ENCODE peak calls at places on chromosomes 1 and 21, in five cellular contexts. H is psoas muscle; W is CD8-positive, alpha-beta memory T cell; J is BE2C; D is CD4-positive, alpha-beta T cell. B is an unnamed sample. For H3K9me3, the result is how much of the 10 kb centered on the place peaks cover.

GRCh38 chr1:64920936-64921589 is 45.3 kb downstream of the JAK1 start:
- DNase-seq in J (no peak), D (no peak), W (no peak), H (no peak), B (no peak)

GRCh38 chr1:43274804-43275180 is 5.0 kb downstream of the TMEM125 start:
- DNase-seq in D (no peak), W (no peak), J (no peak), H (no peak), B (no peak)

GRCh38 chr1:203534526-203534925 is 40.6 kb downstream of the OPTC start:
- DNase-seq in W (no peak), H (peak), J (no peak), D (no peak), B (peak)

GRCh38 chr1:68149907-68150306 is 82.4 kb downstream of the WLS start:
- DNase-seq in J (no peak), W (no peak), H (no peak), D (no peak), B (no peak)

GRCh38 chr1:172107261-172107820 is 266.0 kb downstream of the DNM3 start:
- DNase-seq in W (no peak), H (no peak), D (no peak), J (no peak), B (no peak)

GRCh38 chr1:55478742-55479141 is 263.6 kb upstream of the USP24 start:
- DNase-seq in J (no peak), H (no peak), D (no peak), W (no peak), B (no peak)

GRCh38 chr1:164675342-164675904 is 116.4 kb downstream of the PBX1 start:
- DNase-seq in D (no peak), W (no peak), J (no peak), H (no peak), B (no peak)

GRCh38 chr1:152347116-152347728 is 12.6 kb downstream of the FLG2 start:
- DNase-seq in J (peak), D (peak), W (peak), H (no peak), B (no peak)

GRCh38 chr1:205976708-205977107 is 26.5 kb downstream of the RAB7B start:
- DNase-seq in J (peak), D (no peak), H (peak), W (no peak), B (peak)

GRCh38 chr1:20867062-20867461 is 80.0 kb upstream of the HP1BP3 start:
- DNase-seq in D (no peak), H (no peak), W (no peak), J (no peak), B (no peak)

GRCh38 chr1:203702130-203702577 is 62.8 kb upstream of the LAX1 start:
- DNase-seq in H (peak), J (peak), W (peak), D (peak), B (peak)

GRCh38 chr1:22739648-22740385 is 29.2 kb downstream of the EPHB2 start:
- DNase-seq in W (no peak), H (peak), D (no peak), J (no peak), B (no peak)

GRCh38 chr1:201103666-201104065 is 8.6 kb downstream of the CACNA1S start:
- DNase-seq in H (no peak), D (no peak), W (no peak), J (no peak), B (no peak)

GRCh38 chr1:179206817-179207216 is 22.7 kb downstream of the ABL2 start:
- DNase-seq in J (no peak), D (no peak), W (no peak), H (no peak), B (no peak)

GRCh38 chr21:45542242-45542666 is at the start of gene SLC19A1:
- DNase-seq in J (peak), W (peak), D (peak), H (peak), B (peak)

GRCh38 chr1:218616681-218617080 is 271.5 kb downstream of the TGFB2 start:
- DNase-seq in J (no peak), H (no peak), W (no peak), D (no peak), B (no peak)

GRCh38 chr1:54013393-54014008 is 4.5 kb downstream of the LDLRAD1 start:
- DNase-seq in J (no peak), W (no peak), D (no peak), H (no peak), B (no peak)

GRCh38 chr1:30536530-30536929 is 186.9 kb downstream of the MATN1 start:
- DNase-seq in H (no peak), D (no peak), W (no peak), J (no peak), B (no peak)

GRCh38 chr1:245512181-245512888 is 357.6 kb downstream of the KIF26B start:
- DNase-seq in J (no peak), H (no peak), D (no peak), W (no peak), B (no peak)

GRCh38 chr1:151828931-151829330 is 2.7 kb downstream of the RORC start:
- DNase-seq in J (peak), H (peak), W (no peak), D (no peak), B (peak)

GRCh38 chr1:215761446-215761845 is 194.3 kb downstream of the KCTD3 start:
- DNase-seq in J (no peak), D (no peak), H (no peak), W (no peak), B (no peak)

GRCh38 chr21:17679002-17679600 is 66.4 kb upstream of the BTG3 start:
- DNase-seq in D (no peak), H (no peak), J (peak), W (no peak), B (no peak)

GRCh38 chr1:92748138-92748537 is 36.8 kb downstream of the EVI5 start:
- DNase-seq in W (no peak), H (no peak), D (no peak), J (no peak), B (no peak)

GRCh38 chr1:59237905-59238304 is 59.0 kb upstream of the FGGY start:
- DNase-seq in H (no peak), W (no peak), J (no peak), D (no peak), B (no peak)

GRCh38 chr1:159508951-159509350 is 26.9 kb downstream of the OR10J5 start:
- DNase-seq in W (no peak), H (no peak), J (no peak), D (no peak), B (no peak)

GRCh38 chr1:154735801-154736163 is 127.8 kb upstream of the ADAR start:
- DNase-seq in W (no peak), H (no peak), J (no peak), D (no peak), B (no peak)

GRCh38 chr1:233473549-233474204 is 140.2 kb upstream of the KCNK1 start:
- DNase-seq in D (no peak), J (no peak), W (no peak), H (no peak), B (no peak)
- H3K9me3 ChIP-seq in D (under half), J (under half), W (under half), H (under half), B (under half)

DNA sequence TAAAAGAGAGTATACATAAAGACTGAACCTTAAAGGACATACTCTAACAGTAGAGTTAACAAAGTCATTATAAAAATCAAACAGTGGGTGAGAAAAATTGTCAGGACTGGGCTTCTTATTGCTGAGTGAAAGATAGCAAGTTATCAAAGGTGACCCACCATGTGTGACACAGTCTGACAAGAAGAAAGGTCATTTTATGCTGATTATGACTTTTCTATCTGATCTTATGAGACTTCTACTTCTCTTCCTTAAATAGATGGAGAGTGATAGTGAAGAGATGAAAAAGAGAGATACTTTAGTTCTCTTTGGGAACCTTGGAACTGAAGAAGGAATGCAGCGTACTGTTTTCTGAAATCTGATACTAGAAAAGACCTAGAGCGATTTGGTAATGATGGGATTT is 2157.1 kb downstream of the NCAM2 start:
- DNase-seq in W (no peak), H (no peak), J (no peak), D (no peak), B (no peak)
- H3K9me3 ChIP-seq in W (under half), H (under half), J (under half), D (under half), B (under half)

DNA sequence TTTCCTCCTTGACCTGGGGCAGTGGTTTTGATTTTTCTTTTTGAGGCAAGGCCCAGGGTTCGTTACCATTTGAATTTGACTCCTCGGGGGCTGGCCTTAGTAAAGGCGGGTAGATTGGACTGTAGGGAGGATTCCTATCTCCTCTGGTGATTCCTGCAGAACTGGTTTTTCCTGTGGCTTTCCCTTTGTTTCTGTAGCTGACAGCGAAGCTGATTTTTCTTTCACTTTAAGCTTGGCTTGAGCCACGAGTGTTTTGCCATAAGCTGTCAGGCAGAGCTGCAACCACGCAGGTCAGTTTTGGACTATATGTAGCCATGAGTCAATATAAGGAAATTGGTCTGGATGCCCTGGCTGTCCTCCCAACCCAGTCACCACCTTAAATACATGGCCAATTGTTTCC is 28.7 kb upstream of the KCNJ15 start:
- DNase-seq in D (no peak), W (no peak), J (no peak), H (no peak), B (no peak)
- H3K9me3 ChIP-seq in D (half or more), W (under half), J (under half), H (under half), B (under half)

DNA sequence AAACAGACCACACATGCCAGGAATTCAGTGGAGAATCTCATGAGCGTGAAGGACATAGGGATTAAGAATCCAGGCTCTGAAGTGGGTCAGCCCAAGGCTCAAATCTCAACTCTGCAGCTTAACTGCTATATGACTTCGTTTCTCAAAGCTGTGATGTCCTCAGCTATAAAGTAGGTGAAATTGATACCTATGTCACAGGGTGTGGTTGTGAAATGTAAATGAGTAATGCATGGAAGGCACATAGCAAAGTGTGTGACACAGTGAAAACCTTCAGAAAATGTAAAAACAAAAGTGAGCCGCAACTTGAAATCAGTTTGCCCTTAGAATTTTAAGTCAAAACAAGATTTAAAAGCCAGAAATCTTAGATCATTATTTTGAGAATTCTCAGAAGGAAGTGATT is 145.7 kb upstream of the PRMT6 start:
- DNase-seq in H (no peak), J (no peak), D (no peak), W (no peak), B (no peak)
- H3K9me3 ChIP-seq in H (under half), J (under half), D (under half), W (under half), B (under half)

GRCh38 chr1:248402748-248403147 is at the start of gene OR2T1:
- DNase-seq in D (no peak), J (no peak), W (no peak), H (no peak), B (no peak)
- H3K9me3 ChIP-seq in D (under half), J (under half), W (under half), H (under half), B (under half)

B was measured in right cardiac atrium.